ENCODE peak calls at places on chromosome 18, in six cellular contexts. O is right cardiac atrium, F is kidney, D is mammary epithelial cell, W is psoas muscle, U is lung. R is an unnamed sample. For H3K4me1 and H3K9me3, the result is how much of the 10 kb centered on the place peaks cover.

GRCh38 chr18:12086677-12087482 is 6.8 kb upstream of the ANKRD62 start:
- DNase-seq in O (no peak), F (no peak), D (no peak), W (peak), U (no peak), R (no peak)

GRCh38 chr18:59950215-59950944 is 50.6 kb downstream of the PMAIP1 start:
- DNase-seq in O (no peak), F (no peak), D (peak), W (no peak), U (no peak), R (no peak)

GRCh38 chr18:13612111-13612997 is 114.0 kb downstream of the FAM210A start:
- DNase-seq in O (no peak), F (no peak), D (no peak), W (no peak), U (no peak), R (no peak)

GRCh38 chr18:25010623-25011374 is 341.2 kb downstream of the ZNF521 start:
- DNase-seq in O (no peak), F (no peak), D (no peak), W (no peak), U (no peak), R (no peak)

GRCh38 chr18:8424917-8425725 is 184.1 kb upstream of the RAB12 start:
- DNase-seq in O (no peak), F (no peak), D (peak), W (no peak), U (no peak), R (no peak)

GRCh38 chr18:31658670-31659573 is 25.5 kb downstream of the B4GALT6 start:
- DNase-seq in O (no peak), F (no peak), D (no peak), W (no peak), U (no peak), R (no peak)

GRCh38 chr18:362914-363295 is 95.1 kb upstream of the THOC1 start:
- DNase-seq in O (no peak), F (no peak), D (no peak), W (no peak), U (no peak), R (no peak)

GRCh38 chr18:51447943-51448342 is 250.5 kb upstream of the MEX3C start:
- DNase-seq in O (no peak), F (no peak), D (no peak), W (no peak), U (no peak), R (no peak)

GRCh38 chr18:58716046-58716766 is 44.9 kb downstream of the MALT1 start:
- DNase-seq in O (no peak), F (no peak), D (no peak), W (no peak), U (no peak), R (no peak)

GRCh38 chr18:27713727-27714080 is 463.2 kb downstream of the CDH2 start:
- DNase-seq in O (no peak), F (no peak), D (no peak), W (no peak), U (no peak), R (no peak)

GRCh38 chr18:22026889-22027288 is 142.5 kb upstream of the GATA6 start:
- DNase-seq in O (no peak), F (no peak), D (no peak), W (no peak), U (no peak), R (no peak)

GRCh38 chr18:35076556-35076955 is 35.3 kb downstream of the MAPRE2 start:
- DNase-seq in O (no peak), F (no peak), D (peak), W (no peak), U (no peak), R (no peak)
- H3K4me1 ChIP-seq in O (under half), F (under half), D (under half), W (half or more), U (under half), R (under half)

GRCh38 chr18:71625691-71626090 is 918.5 kb downstream of the CBLN2 start:
- DNase-seq in O (no peak), F (no peak), D (no peak), W (no peak), U (no peak), R (no peak)
- H3K9me3 ChIP-seq in O (under half), F (under half), D (under half), W (under half), U (under half), R (under half)

GRCh38 chr18:62331581-62332436 is 6.7 kb downstream of the TNFRSF11A start:
- DNase-seq in O (peak), F (no peak), D (no peak), W (no peak), U (no peak), R (no peak)
- H3K4me1 ChIP-seq in O (under half), F (under half), D (under half), W (under half), U (under half), R (under half)

DNA sequence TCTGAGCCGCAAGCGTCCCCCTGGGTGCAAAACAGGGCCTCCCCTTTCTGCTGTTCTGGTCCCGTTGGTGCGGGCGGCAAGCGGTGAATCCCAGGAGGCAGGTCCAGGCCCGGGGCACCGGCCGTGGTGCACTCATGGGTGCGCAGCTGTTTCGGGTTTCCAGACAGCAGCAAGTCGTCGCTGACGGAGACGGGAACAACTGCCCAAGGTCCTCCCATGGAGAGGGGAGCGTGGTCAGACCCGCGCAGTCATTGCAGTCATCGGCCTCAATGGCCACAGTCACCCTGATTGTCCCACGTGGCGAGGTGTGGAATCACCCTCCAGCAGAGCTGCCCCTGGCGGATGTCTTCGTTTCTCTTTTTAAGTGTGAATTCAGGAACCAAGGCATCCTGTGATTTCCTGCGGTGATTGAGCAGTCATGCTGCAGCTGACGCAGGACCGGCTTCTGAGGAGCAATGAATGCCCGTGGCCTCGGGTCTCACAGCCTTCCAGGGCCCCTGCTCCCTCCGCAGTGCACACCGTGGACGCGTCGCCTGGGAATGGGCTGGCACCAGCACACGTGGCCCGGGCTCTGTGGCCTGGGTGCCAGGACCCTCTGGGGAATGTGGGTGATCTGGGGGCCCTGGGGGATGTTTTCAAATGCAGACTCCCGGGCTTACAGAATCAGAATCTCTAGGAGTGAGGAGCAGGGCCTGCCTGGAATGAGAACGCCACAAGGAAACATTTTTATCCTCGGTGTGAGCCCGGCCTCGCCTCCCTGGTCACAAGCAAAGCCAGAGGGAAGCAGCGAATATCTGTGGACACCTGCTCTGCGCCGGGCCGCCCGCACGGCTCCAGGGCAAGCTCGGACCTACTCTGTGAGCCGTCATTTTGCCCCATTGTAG is 244.2 kb upstream of the SALL3 start:
- DNase-seq in O (no peak), F (no peak), D (no peak), W (no peak), U (no peak), R (peak)
- H3K9me3 ChIP-seq in O (under half), F (under half), D (half or more), W (under half), U (under half), R (under half)

R was measured in ascending aorta.